ENCODE peak calls at places on chromosomes 13 and 19, in four cellular contexts. R is neural progenitor cell, E is bronchial epithelial cell, J is left colon. G is an unnamed sample.

GRCh38 chr13:87661471-87661870 is 9.7 kb upstream of the SLITRK5 start:
- DNase-seq in R (no peak), E (peak), J (no peak), G (peak)

GRCh38 chr13:114166381-114167131 is 12.5 kb upstream of the CFAP97D2 start:
- DNase-seq in R (no peak), E (no peak), J (no peak), G (no peak)

GRCh38 chr19:15812059-15812722 is 3.3 kb downstream of the OR10H1 start:
- DNase-seq in R (no peak), E (peak), J (peak), G (peak)

GRCh38 chr19:18450934-18451836 is 13.3 kb upstream of the ISYNA1 start:
- DNase-seq in R (peak), E (no peak), J (peak), G (peak)

GRCh38 chr19:28199323-28199722 is 1013.6 kb downstream of the UQCRFS1 start:
- DNase-seq in R (no peak), E (no peak), J (no peak), G (no peak)

GRCh38 chr13:109494955-109495354 is 291.4 kb downstream of the IRS2 start:
- DNase-seq in R (no peak), E (peak), J (no peak), G (no peak)

GRCh38 chr19:18274776-18275356 is 614 bp upstream of the IQCN start:
- DNase-seq in R (no peak), E (peak), J (peak), G (peak)

GRCh38 chr13:91609353-91609752 is 210.9 kb downstream of the GPC5 start:
- DNase-seq in R (no peak), E (no peak), J (no peak), G (no peak)

GRCh38 chr19:54574051-54574450 is 461 bp downstream of the LILRA2 start:
- DNase-seq in R (no peak), E (no peak), J (no peak), G (no peak)

GRCh38 chr13:35765941-35766340 is 289.5 kb upstream of the MAB21L1 start:
- DNase-seq in R (no peak), E (no peak), J (no peak), G (no peak)

GRCh38 chr13:24187185-24187584 is 26.7 kb downstream of the SPATA13 start:
- DNase-seq in R (no peak), E (peak), J (no peak), G (peak)

GRCh38 chr19:12790628-12791344 is 500 bp upstream of the JUNB start:
- DNase-seq in R (peak), E (no peak), J (no peak), G (no peak)

GRCh38 chr13:90640976-90641375 is 706.5 kb upstream of the MIR17HG start:
- DNase-seq in R (no peak), E (peak), J (no peak), G (peak)